ENCODE peak calls at places on chromosomes 2 and 18, in six cellular contexts. O, G, U, W, R and P are unnamed samples.
A peak's percentile ranks its signal among the peaks of the same experiment; 100 is the strongest.

GRCh38 chr2:215430528-215431187 is 5.2 kb downstream of the FN1 start:
- DNase-seq in O (no peak), G (peak; percentile 70), U (peak; percentile 71), W (no peak), R (peak; percentile 87), P (peak; percentile 84)

GRCh38 chr18:63936156-63936931 is 12.8 kb upstream of the HMSD start:
- DNase-seq in O (peak; percentile 96), G (peak; percentile 46), U (peak; percentile 45), W (peak; percentile 55), R (peak; percentile 72), P (peak; percentile 70)

GRCh38 chr2:56107486-56107885 is 76.3 kb upstream of the CCDC85A start:
- DNase-seq in O (no peak), G (no peak), U (no peak), W (no peak), R (no peak), P (no peak)

GRCh38 chr2:158729873-158730620 is 65.1 kb upstream of the DAPL1 start:
- DNase-seq in O (peak; percentile 79), G (no peak), U (no peak), W (no peak), R (no peak), P (no peak)

GRCh38 chr2:215921884-215922283 is 91.5 kb downstream of the MREG start:
- DNase-seq in O (no peak), G (peak; percentile 94), U (peak; percentile 96), W (peak; percentile 55), R (peak; percentile 83), P (peak; percentile 90)

GRCh38 chr2:54048117-54048785 is 67.2 kb upstream of the ACYP2 start:
- DNase-seq in O (no peak), G (no peak), U (no peak), W (peak; percentile 47), R (no peak), P (no peak)

GRCh38 chr18:48574667-48575300 is 36.0 kb downstream of the CTIF start:
- DNase-seq in O (no peak), G (no peak), U (no peak), W (no peak), R (no peak), P (no peak)

GRCh38 chr18:79173742-79174141 is 104.5 kb downstream of the ATP9B start:
- DNase-seq in O (no peak), G (no peak), U (no peak), W (no peak), R (no peak), P (no peak)

GRCh38 chr2:192126912-192127311 is 67.8 kb downstream of the TMEFF2 start:
- DNase-seq in O (no peak), G (no peak), U (no peak), W (no peak), R (no peak), P (no peak)

GRCh38 chr2:158644139-158644538 is 151.0 kb upstream of the DAPL1 start:
- DNase-seq in O (no peak), G (peak; percentile 77), U (peak; percentile 92), W (no peak), R (peak; percentile 69), P (peak; percentile 74)

GRCh38 chr2:86518498-86518897 is 44.7 kb downstream of the CHMP3 start:
- DNase-seq in O (no peak), G (no peak), U (no peak), W (peak; percentile 39), R (peak; percentile 14), P (peak; percentile 26)

GRCh38 chr18:52340466-52341378 is 725 bp downstream of the DCC start:
- DNase-seq in O (no peak), G (peak; percentile 23), U (no peak), W (no peak), R (no peak), P (no peak)
- H3K4me3 ChIP-seq in O (no peak overlapping the region), G (peak overlapping the region; percentile 45), U (no peak overlapping the region), W (no peak overlapping the region), R (peak overlapping the region; percentile 39), P (no peak overlapping the region)

DNA sequence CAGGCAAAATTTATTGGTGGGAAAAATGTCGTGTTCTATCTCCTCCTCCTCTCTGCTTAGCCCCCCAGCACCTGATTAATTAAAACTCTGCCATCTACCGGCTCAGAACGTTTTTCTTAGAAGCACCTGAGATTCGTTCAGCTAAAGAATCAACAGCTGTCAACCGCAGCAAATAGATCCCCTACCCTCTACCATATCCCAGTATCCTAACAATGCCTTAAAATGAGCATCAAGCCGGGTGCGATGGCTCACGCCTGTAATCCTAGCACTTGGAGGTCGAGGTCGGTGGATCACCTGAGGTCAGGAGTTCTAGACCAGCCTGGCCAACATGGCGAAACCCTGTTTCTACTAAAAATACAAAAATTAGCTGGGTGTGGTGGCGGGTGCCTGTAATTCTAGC is 165.4 kb downstream of the FMNL2 start:
- DNase-seq in O (no peak), G (no peak), U (no peak), W (no peak), R (no peak), P (no peak)
- TF ChIP-seq CTCF in O (no peak), G (no peak), U (no peak), W (no peak), R (no peak), P (peak; percentile 18)

GRCh38 chr2:47645246-47645645 is 137.7 kb upstream of the MSH6 start:
- DNase-seq in O (peak; percentile 65), G (no peak), U (no peak), W (no peak), R (no peak), P (no peak)

GRCh38 chr2:47639469-47639868 is 143.5 kb upstream of the MSH6 start:
- DNase-seq in O (no peak), G (no peak), U (no peak), W (no peak), R (no peak), P (peak; percentile 6)

GRCh38 chr2:47641366-47641765 is 141.6 kb upstream of the MSH6 start:
- DNase-seq in O (no peak), G (no peak), U (no peak), W (no peak), R (no peak), P (peak; percentile 32)

GRCh38 chr2:47640356-47640755 is 142.6 kb upstream of the MSH6 start:
- DNase-seq in O (peak; percentile 57), G (no peak), U (no peak), W (no peak), R (no peak), P (no peak)

GRCh38 chr2:47644351-47644750 is 138.6 kb upstream of the MSH6 start:
- DNase-seq in O (peak; percentile 52), G (no peak), U (no peak), W (no peak), R (no peak), P (no peak)
- H3K4me3 ChIP-seq in O (no peak overlapping the region), G (no peak overlapping the region), U (no peak overlapping the region), W (no peak overlapping the region), R (no peak overlapping the region), P (no peak overlapping the region)

GRCh38 chr18:62802523-62802922 is 87.2 kb downstream of the PHLPP1 start:
- DNase-seq in O (no peak), G (peak; percentile 22), U (no peak), W (no peak), R (no peak), P (peak; percentile 32)
- TF ChIP-seq CTCF in O (no peak), G (peak; percentile 24), U (no peak), W (peak; percentile 29), R (no peak), P (peak; percentile 20)

DNA sequence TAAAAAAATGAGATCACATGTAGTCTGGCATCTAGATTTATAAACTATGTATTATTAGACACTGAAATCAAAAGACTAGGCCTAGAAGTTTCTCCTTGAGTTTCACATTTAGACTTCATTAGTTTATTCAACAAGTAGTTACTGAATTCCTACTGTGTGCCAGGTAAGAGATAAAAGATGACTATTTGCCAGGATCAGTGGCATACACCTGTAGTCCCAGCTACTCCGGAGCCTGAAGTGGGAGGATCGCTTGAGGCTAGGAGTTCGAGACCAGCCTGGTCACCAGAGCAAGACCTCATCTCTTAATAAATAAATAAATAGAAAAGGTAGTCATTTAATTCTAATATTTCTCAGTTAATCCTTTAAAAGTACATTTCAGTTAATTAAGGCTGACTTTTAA is 2.1 kb downstream of the FAM98A start:
- DNase-seq in O (no peak), G (no peak), U (no peak), W (no peak), R (no peak), P (no peak)
- H3K4me3 ChIP-seq in O (no peak overlapping the region), G (no peak overlapping the region), U (no peak overlapping the region), W (peak overlapping the region; percentile 12), R (peak overlapping the region; percentile 33), P (peak overlapping the region; percentile 1)

DNA sequence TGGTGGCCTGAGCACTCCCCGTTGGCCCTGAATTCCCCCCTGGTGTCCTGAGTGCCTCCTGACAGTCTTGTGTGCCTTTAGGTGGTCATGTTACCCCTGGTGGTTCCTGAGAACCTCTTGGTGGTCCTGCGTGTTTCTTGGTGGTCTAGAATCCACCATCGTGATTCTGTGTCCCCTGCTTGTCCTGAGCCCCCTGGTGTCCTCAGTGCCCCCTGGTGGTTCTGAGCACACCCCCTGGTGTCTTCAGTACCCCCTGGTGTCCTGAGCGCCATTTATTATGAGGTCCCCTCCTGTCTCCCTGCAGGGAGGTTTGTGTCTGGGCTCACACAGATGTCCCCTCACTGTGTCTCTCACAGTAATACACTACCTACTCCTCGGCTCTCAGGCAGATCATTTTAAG is 61.3 kb upstream of the MAL start:
- DNase-seq in O (no peak), G (no peak), U (no peak), W (no peak), R (no peak), P (no peak)
- TF ChIP-seq CTCF in O (no peak), G (no peak), U (no peak), W (peak; percentile 12), R (no peak), P (no peak)